ENCODE peak calls at places on chromosomes 5 and 9, in six cellular contexts. One of them, this sample, is unnamed.

GRCh38 chr5:120366047-120366446 is 98.1 kb upstream of the PRR16 start:
- DNase-seq in heart left ventricle: no peak
- DNase-seq in BE2C: no peak
- DNase-seq in coronary artery: no peak
- DNase-seq in fibroblast of pulmonary artery: peak; percentile 21
- DNase-seq in AG09309: no peak
- DNase-seq in this sample: peak; percentile 63

GRCh38 chr9:112380771-112381181 is 868 bp downstream of the HSDL2 start:
- DNase-seq in heart left ventricle: no peak
- DNase-seq in BE2C: no peak
- DNase-seq in coronary artery: no peak
- DNase-seq in fibroblast of pulmonary artery: peak; percentile 42
- DNase-seq in AG09309: no peak
- DNase-seq in this sample: no peak

GRCh38 chr5:111584651-111585050 is 72.3 kb upstream of the STARD4 start:
- DNase-seq in heart left ventricle: no peak
- DNase-seq in BE2C: no peak
- DNase-seq in coronary artery: no peak
- DNase-seq in fibroblast of pulmonary artery: peak; percentile 72
- DNase-seq in AG09309: no peak
- DNase-seq in this sample: peak; percentile 62

GRCh38 chr5:100424787-100425186 is 110.4 kb upstream of the FAM174A start:
- DNase-seq in heart left ventricle: no peak
- DNase-seq in BE2C: no peak
- DNase-seq in coronary artery: no peak
- DNase-seq in fibroblast of pulmonary artery: no peak
- DNase-seq in AG09309: no peak
- DNase-seq in this sample: no peak

GRCh38 chr9:13728121-13728520 is 448.6 kb upstream of the MPDZ start:
- DNase-seq in heart left ventricle: no peak
- DNase-seq in BE2C: no peak
- DNase-seq in coronary artery: no peak
- DNase-seq in fibroblast of pulmonary artery: peak; percentile 36
- DNase-seq in AG09309: no peak
- DNase-seq in this sample: no peak

GRCh38 chr9:121998513-121999049 is 94.5 kb downstream of the TTLL11 start:
- DNase-seq in heart left ventricle: no peak
- DNase-seq in BE2C: no peak
- DNase-seq in coronary artery: no peak
- DNase-seq in fibroblast of pulmonary artery: no peak
- DNase-seq in AG09309: no peak
- DNase-seq in this sample: no peak

GRCh38 chr9:133769511-133770075 is 31.4 kb upstream of the SARDH start:
- DNase-seq in heart left ventricle: no peak
- DNase-seq in BE2C: peak; percentile 5
- DNase-seq in coronary artery: peak; percentile 43
- DNase-seq in fibroblast of pulmonary artery: no peak
- DNase-seq in AG09309: no peak
- DNase-seq in this sample: no peak

GRCh38 chr5:51225671-51226419 is 157.4 kb upstream of the ISL1 start:
- DNase-seq in heart left ventricle: no peak
- DNase-seq in BE2C: peak; percentile 24
- DNase-seq in coronary artery: no peak
- DNase-seq in fibroblast of pulmonary artery: no peak
- DNase-seq in AG09309: no peak
- DNase-seq in this sample: no peak

GRCh38 chr9:94112716-94113465 is 28.6 kb downstream of the PTPDC1 start:
- DNase-seq in heart left ventricle: no peak
- DNase-seq in BE2C: no peak
- DNase-seq in coronary artery: no peak
- DNase-seq in fibroblast of pulmonary artery: peak; percentile 80
- DNase-seq in AG09309: no peak
- DNase-seq in this sample: no peak

GRCh38 chr9:36214571-36214970 is 23.9 kb downstream of the CLTA start:
- DNase-seq in heart left ventricle: no peak
- DNase-seq in BE2C: no peak
- DNase-seq in coronary artery: no peak
- DNase-seq in fibroblast of pulmonary artery: peak; percentile 74
- DNase-seq in AG09309: no peak
- DNase-seq in this sample: peak; percentile 77

GRCh38 chr5:92917044-92917443 is 664.0 kb downstream of the NR2F1-AS1 start:
- DNase-seq in heart left ventricle: no peak
- DNase-seq in BE2C: no peak
- DNase-seq in coronary artery: no peak
- DNase-seq in fibroblast of pulmonary artery: peak; percentile 82
- DNase-seq in AG09309: no peak
- DNase-seq in this sample: no peak

GRCh38 chr9:108580021-108580439 is 275.8 kb downstream of the ACTL7B start:
- DNase-seq in heart left ventricle: no peak
- DNase-seq in BE2C: no peak
- DNase-seq in coronary artery: no peak
- DNase-seq in fibroblast of pulmonary artery: peak; percentile 20
- DNase-seq in AG09309: peak; percentile 33
- DNase-seq in this sample: peak; percentile 72

GRCh38 chr5:560792-561166 is 36.5 kb upstream of the SLC9A3 start:
- DNase-seq in heart left ventricle: peak; percentile 6
- DNase-seq in BE2C: peak; percentile 1
- DNase-seq in coronary artery: no peak
- DNase-seq in fibroblast of pulmonary artery: no peak
- DNase-seq in AG09309: no peak
- DNase-seq in this sample: no peak

GRCh38 chr5:32027717-32028321 is 146.3 kb downstream of the GOLPH3 start:
- DNase-seq in heart left ventricle: peak; percentile 80
- DNase-seq in BE2C: peak; percentile 22
- DNase-seq in coronary artery: no peak
- DNase-seq in fibroblast of pulmonary artery: peak; percentile 100
- DNase-seq in AG09309: peak; percentile 96
- DNase-seq in this sample: peak; percentile 96

GRCh38 chr5:148374693-148375360 is 8.9 kb upstream of the FBXO38 start:
- DNase-seq in heart left ventricle: peak; percentile 22
- DNase-seq in BE2C: peak; percentile 52
- DNase-seq in coronary artery: no peak
- DNase-seq in fibroblast of pulmonary artery: peak; percentile 86
- DNase-seq in AG09309: peak; percentile 63
- DNase-seq in this sample: peak; percentile 74

GRCh38 chr5:167378894-167379723 is 912.3 kb upstream of the WWC1 start:
- DNase-seq in heart left ventricle: no peak
- DNase-seq in BE2C: no peak
- DNase-seq in coronary artery: no peak
- DNase-seq in fibroblast of pulmonary artery: no peak
- DNase-seq in AG09309: no peak
- DNase-seq in this sample: no peak

GRCh38 chr5:150514708-150515211 is 6.8 kb downstream of the NDST1 start:
- DNase-seq in heart left ventricle: no peak
- DNase-seq in BE2C: peak; percentile 32
- DNase-seq in coronary artery: no peak
- DNase-seq in fibroblast of pulmonary artery: peak; percentile 63
- DNase-seq in AG09309: no peak
- DNase-seq in this sample: peak; percentile 74

GRCh38 chr5:8060235-8061139 is 191.5 kb downstream of the MTRR start:
- DNase-seq in heart left ventricle: no peak
- DNase-seq in BE2C: no peak
- DNase-seq in coronary artery: no peak
- DNase-seq in fibroblast of pulmonary artery: no peak
- DNase-seq in AG09309: no peak
- DNase-seq in this sample: no peak

GRCh38 chr5:142888469-142889085 is 118.4 kb downstream of the ARHGAP26 start:
- DNase-seq in heart left ventricle: no peak
- DNase-seq in BE2C: peak; percentile 52
- DNase-seq in coronary artery: no peak
- DNase-seq in fibroblast of pulmonary artery: peak; percentile 79
- DNase-seq in AG09309: no peak
- DNase-seq in this sample: peak; percentile 77

GRCh38 chr5:32100230-32100629 is 73.9 kb downstream of the GOLPH3 start:
- DNase-seq in heart left ventricle: no peak
- DNase-seq in BE2C: peak; percentile 36
- DNase-seq in coronary artery: no peak
- DNase-seq in fibroblast of pulmonary artery: no peak
- DNase-seq in AG09309: no peak
- DNase-seq in this sample: peak; percentile 40

GRCh38 chr5:137415231-137415681 is 83.9 kb downstream of the SPOCK1 start:
- DNase-seq in heart left ventricle: no peak
- DNase-seq in BE2C: no peak
- DNase-seq in coronary artery: no peak
- DNase-seq in fibroblast of pulmonary artery: peak; percentile 70
- DNase-seq in AG09309: peak; percentile 44
- DNase-seq in this sample: peak; percentile 41

GRCh38 chr5:74916831-74917710 is 50.9 kb upstream of the FAM169A start:
- DNase-seq in heart left ventricle: no peak
- DNase-seq in BE2C: no peak
- DNase-seq in coronary artery: no peak
- DNase-seq in fibroblast of pulmonary artery: no peak
- DNase-seq in AG09309: no peak
- DNase-seq in this sample: peak; percentile 46

GRCh38 chr9:37468620-37469019 is 3.4 kb upstream of the ZBTB5 start:
- DNase-seq in heart left ventricle: no peak
- DNase-seq in BE2C: no peak
- DNase-seq in coronary artery: no peak
- DNase-seq in fibroblast of pulmonary artery: no peak
- DNase-seq in AG09309: no peak
- DNase-seq in this sample: no peak

GRCh38 chr9:116701940-116702642 is 15.0 kb downstream of the TRIM32 start:
- DNase-seq in heart left ventricle: no peak
- DNase-seq in BE2C: no peak
- DNase-seq in coronary artery: no peak
- DNase-seq in fibroblast of pulmonary artery: no peak
- DNase-seq in AG09309: no peak
- DNase-seq in this sample: no peak

GRCh38 chr5:74016373-74016772 is 390.4 kb downstream of the ARHGEF28 start:
- DNase-seq in heart left ventricle: no peak
- DNase-seq in BE2C: peak; percentile 24
- DNase-seq in coronary artery: no peak
- DNase-seq in fibroblast of pulmonary artery: no peak
- DNase-seq in AG09309: no peak
- DNase-seq in this sample: no peak

GRCh38 chr5:115382989-115383388 is 86.5 kb upstream of the CCDC112 start:
- DNase-seq in heart left ventricle: no peak
- DNase-seq in BE2C: no peak
- DNase-seq in coronary artery: no peak
- DNase-seq in fibroblast of pulmonary artery: no peak
- DNase-seq in AG09309: no peak
- DNase-seq in this sample: no peak

GRCh38 chr5:38607396-38607795 is 51.0 kb upstream of the LIFR start:
- DNase-seq in heart left ventricle: no peak
- DNase-seq in BE2C: no peak
- DNase-seq in coronary artery: no peak
- DNase-seq in fibroblast of pulmonary artery: peak; percentile 97
- DNase-seq in AG09309: peak; percentile 82
- DNase-seq in this sample: peak; percentile 92

DNA sequence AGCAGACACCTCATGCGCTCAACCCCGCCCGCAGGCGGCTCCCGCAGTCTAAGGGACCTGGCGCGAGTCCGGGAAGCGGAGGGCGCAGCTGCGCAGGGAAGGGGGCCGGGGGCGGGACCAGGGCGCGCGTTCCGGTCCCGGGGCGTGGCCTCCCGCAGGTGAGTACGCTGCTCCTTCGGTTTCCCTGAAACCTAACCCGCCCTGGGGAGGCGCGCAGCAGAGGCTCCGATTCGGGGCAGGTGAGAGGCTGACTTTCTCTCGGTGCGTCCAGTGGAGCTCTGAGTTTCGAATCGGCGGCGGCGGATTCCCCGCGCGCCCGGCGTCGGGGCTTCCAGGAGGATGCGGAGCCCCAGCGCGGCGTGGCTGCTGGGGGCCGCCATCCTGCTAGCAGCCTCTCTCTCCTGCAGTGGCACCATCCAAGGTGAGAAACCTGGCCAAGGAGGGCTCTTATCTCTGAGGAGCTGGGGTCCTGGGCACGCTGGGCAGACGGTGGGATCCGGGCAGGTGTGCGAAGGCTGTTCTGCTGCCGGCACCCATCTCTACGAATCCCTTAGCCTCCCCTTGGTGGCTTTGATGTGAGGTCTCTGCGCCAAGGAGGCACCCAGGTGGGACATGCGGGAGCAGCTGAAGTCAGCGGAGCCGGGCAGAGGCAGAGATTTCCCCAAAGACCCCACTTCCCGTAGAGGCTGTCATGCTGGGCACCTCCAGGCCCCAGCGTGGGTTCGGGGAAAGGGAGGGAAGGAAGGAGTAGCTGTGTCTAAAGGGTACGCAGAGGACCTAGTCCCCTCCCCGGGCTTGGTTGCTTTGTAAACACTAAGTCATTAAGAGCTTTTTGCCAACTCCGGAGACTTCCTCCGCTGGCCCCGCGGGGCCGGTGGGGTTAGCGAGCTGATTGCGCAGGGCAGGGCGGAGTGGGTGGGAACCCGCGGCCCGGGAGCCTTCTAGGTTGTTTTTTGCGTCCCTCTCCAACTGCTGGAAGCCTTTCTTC is at the start of gene F2RL1:
- DNase-seq in heart left ventricle: peak; percentile 64
- DNase-seq in BE2C: no peak
- DNase-seq in coronary artery: no peak
- DNase-seq in fibroblast of pulmonary artery: peak; percentile 75
- DNase-seq in AG09309: no peak
- DNase-seq in this sample: peak; percentile 85
- H3K4me3 ChIP-seq in heart left ventricle: peak within 1 kb of the TSS; percentile 52
- H3K4me3 ChIP-seq in BE2C: no peak within 1 kb of the TSS
- H3K4me3 ChIP-seq in coronary artery: peak within 1 kb of the TSS; percentile 71
- H3K4me3 ChIP-seq in fibroblast of pulmonary artery: peak within 1 kb of the TSS; percentile 83
- H3K4me3 ChIP-seq in AG09309: peak within 1 kb of the TSS; percentile 52
- H3K4me3 ChIP-seq in this sample: peak within 1 kb of the TSS; percentile 79

GRCh38 chr5:179974946-179975712 is 67.4 kb upstream of the TBC1D9B start:
- DNase-seq in heart left ventricle: no peak
- DNase-seq in BE2C: peak; percentile 71
- DNase-seq in coronary artery: no peak
- DNase-seq in fibroblast of pulmonary artery: peak; percentile 34
- DNase-seq in AG09309: no peak
- DNase-seq in this sample: peak; percentile 34
- TF ChIP-seq CTCF in heart left ventricle: peak; percentile 45
- TF ChIP-seq CTCF in BE2C: peak; percentile 81
- TF ChIP-seq CTCF in coronary artery: no peak
- TF ChIP-seq CTCF in fibroblast of pulmonary artery: peak; percentile 43
- TF ChIP-seq CTCF in AG09309: peak; percentile 40
- TF ChIP-seq CTCF in this sample: peak; percentile 25

DNA sequence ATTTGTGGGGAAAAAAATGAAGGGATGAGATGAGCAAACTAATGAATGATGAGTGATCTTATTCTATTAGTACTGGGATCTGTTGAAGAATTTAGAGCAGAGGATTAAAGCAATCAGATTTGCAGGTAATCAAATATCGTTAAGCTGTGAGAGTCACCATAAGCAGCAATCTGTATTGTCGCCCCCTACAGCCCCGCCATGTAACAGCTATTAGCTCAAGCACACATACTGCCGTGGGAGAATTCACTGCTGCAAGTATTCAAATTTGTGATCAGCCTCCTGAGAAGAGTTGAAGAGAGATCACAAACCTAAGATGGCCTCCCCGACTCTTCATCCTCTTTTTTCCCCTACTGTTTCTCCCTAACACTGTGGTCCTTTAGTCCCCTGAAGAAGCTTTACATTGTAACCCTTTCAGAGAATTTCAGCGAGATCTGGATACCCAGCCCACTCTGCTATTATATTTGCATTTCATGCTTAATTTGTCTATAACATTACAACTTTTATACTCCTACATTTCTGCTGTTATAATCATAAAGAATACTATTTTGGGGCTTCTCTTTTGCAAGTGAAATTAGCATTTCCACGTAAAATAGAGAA is 28.5 kb upstream of the PHF24 start:
- DNase-seq in heart left ventricle: no peak
- DNase-seq in BE2C: peak; percentile 52
- DNase-seq in coronary artery: no peak
- DNase-seq in fibroblast of pulmonary artery: peak; percentile 26
- DNase-seq in AG09309: no peak
- DNase-seq in this sample: no peak
- H3K4me3 ChIP-seq in heart left ventricle: no peak overlapping the region
- H3K4me3 ChIP-seq in BE2C: no peak overlapping the region
- H3K4me3 ChIP-seq in coronary artery: no peak overlapping the region
- H3K4me3 ChIP-seq in fibroblast of pulmonary artery: no peak overlapping the region
- H3K4me3 ChIP-seq in AG09309: no peak overlapping the region
- H3K4me3 ChIP-seq in this sample: no peak overlapping the region

GRCh38 chr5:94693043-94693822 is 74.8 kb downstream of the SLF1 start:
- DNase-seq in heart left ventricle: no peak
- DNase-seq in BE2C: no peak
- DNase-seq in coronary artery: no peak
- DNase-seq in fibroblast of pulmonary artery: peak; percentile 91
- DNase-seq in AG09309: peak; percentile 84
- DNase-seq in this sample: peak; percentile 86
- TF ChIP-seq CTCF in heart left ventricle: peak; percentile 49
- TF ChIP-seq CTCF in BE2C: peak; percentile 49
- TF ChIP-seq CTCF in coronary artery: no peak
- TF ChIP-seq CTCF in fibroblast of pulmonary artery: peak; percentile 48
- TF ChIP-seq CTCF in AG09309: peak; percentile 18
- TF ChIP-seq CTCF in this sample: peak; percentile 36

This sample was measured in foreskin fibroblast.